ENCODE peak calls at places on chromosomes 16 and 17, in seven cellular contexts. Y, Z, W, P, K, B and S are unnamed samples.

GRCh38 chr16:53094013-53094630 is 39.3 kb downstream of the CHD9 start:
- DNase-seq in Y (peak), Z (no peak), W (peak), P (peak), K (no peak), B (no peak), S (no peak)

GRCh38 chr17:69960755-69961154 is 114.3 kb upstream of the KCNJ16 start:
- DNase-seq in Y (no peak), Z (no peak), W (no peak), P (no peak), K (no peak), B (no peak), S (no peak)

GRCh38 chr17:2122641-2123302 is 67.9 kb downstream of the HIC1 start:
- DNase-seq in Y (no peak), Z (peak), W (no peak), P (no peak), K (peak), B (peak), S (no peak)

GRCh38 chr17:39576187-39576586 is 31.5 kb downstream of the NEUROD2 start:
- DNase-seq in Y (peak), Z (no peak), W (no peak), P (no peak), K (no peak), B (no peak), S (no peak)

GRCh38 chr17:53724726-53725125 is 98.0 kb upstream of the KIF2B start:
- DNase-seq in Y (no peak), Z (no peak), W (no peak), P (no peak), K (no peak), B (no peak), S (no peak)

GRCh38 chr16:3223913-3224515 is 10.9 kb downstream of the ZNF200 start:
- DNase-seq in Y (peak), Z (no peak), W (no peak), P (no peak), K (peak), B (no peak), S (no peak)

GRCh38 chr17:3574231-3574630 is 16.6 kb upstream of the TRPV3 start:
- DNase-seq in Y (no peak), Z (no peak), W (no peak), P (no peak), K (no peak), B (no peak), S (no peak)

GRCh38 chr17:67818110-67819002 is 6.9 kb upstream of the BPTF start:
- DNase-seq in Y (no peak), Z (no peak), W (no peak), P (no peak), K (no peak), B (no peak), S (no peak)

GRCh38 chr16:87956169-87956770 is 5.0 kb downstream of the BANP start:
- DNase-seq in Y (no peak), Z (no peak), W (peak), P (peak), K (peak), B (no peak), S (no peak)

GRCh38 chr17:62653002-62653830 is 25.7 kb downstream of the MRC2 start:
- DNase-seq in Y (peak), Z (no peak), W (peak), P (peak), K (peak), B (peak), S (no peak)

GRCh38 chr16:1505912-1506311 is 12.8 kb downstream of the TELO2 start:
- DNase-seq in Y (no peak), Z (no peak), W (no peak), P (no peak), K (no peak), B (no peak), S (no peak)

GRCh38 chr17:29179232-29180036 is 764 bp downstream of the MYO18A start:
- DNase-seq in Y (peak), Z (no peak), W (no peak), P (no peak), K (no peak), B (peak), S (no peak)

GRCh38 chr16:47228241-47228640 is 84.5 kb upstream of the NETO2 start:
- DNase-seq in Y (no peak), Z (no peak), W (no peak), P (no peak), K (no peak), B (no peak), S (no peak)

GRCh38 chr17:72900542-72900941 is 191.9 kb downstream of the SLC39A11 start:
- DNase-seq in Y (no peak), Z (no peak), W (no peak), P (no peak), K (no peak), B (no peak), S (no peak)

GRCh38 chr17:19703106-19703775 is 13.1 kb downstream of the SLC47A2 start:
- DNase-seq in Y (no peak), Z (no peak), W (no peak), P (no peak), K (no peak), B (no peak), S (no peak)

GRCh38 chr16:76639685-76640289 is 362.6 kb downstream of the CNTNAP4 start:
- DNase-seq in Y (peak), Z (peak), W (no peak), P (no peak), K (peak), B (no peak), S (no peak)

DNA sequence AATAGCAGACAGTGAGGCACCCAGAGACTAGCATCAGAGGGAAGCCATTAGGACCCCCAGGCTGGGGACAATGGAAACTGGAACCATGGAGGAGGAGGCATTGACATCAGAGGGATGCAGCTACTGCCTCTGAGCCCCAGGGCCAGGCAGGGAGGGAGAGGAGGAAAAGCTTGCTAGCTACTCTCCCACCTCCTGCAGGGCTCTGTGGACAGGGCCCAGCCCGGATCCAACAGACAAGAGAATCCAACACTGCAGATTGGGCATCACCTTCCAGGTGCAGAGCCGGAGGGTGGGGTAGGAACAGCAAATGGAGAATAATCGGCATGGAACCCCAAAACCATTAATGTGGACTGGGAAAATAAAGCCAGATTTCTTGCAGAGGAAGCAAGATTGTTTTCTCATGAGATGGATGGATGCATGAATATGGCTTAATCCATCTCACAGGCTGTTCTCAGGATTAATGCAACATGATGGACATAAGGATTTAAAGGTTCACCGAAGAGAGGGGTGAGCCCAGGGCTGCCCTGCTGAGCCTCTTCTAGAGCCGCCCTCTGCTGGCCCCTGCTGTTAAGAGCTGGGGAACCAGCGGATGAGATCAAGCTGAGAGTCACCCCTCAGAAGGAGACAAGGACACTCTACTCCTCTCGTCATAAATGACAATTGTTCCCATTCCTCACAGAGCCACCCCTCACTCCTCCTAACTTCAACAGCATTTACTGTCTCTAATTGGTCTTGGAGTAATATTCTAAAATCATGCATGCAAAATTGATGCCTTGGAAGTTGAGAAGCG is 48.8 kb downstream of the DNAH3 start:
- DNase-seq in Y (peak), Z (no peak), W (peak), P (peak), K (peak), B (no peak), S (no peak)
- H3K4me3 ChIP-seq in Y (no peak), Z (no peak), W (no peak), P (no peak), K (no peak), B (no peak), S (no peak)

GRCh38 chr17:82014432-82014831 is 8.2 kb downstream of the CENPX start:
- DNase-seq in Y (no peak), Z (no peak), W (no peak), P (no peak), K (no peak), B (no peak), S (no peak)

GRCh38 chr17:82013341-82013740 is 9.3 kb downstream of the CENPX start:
- DNase-seq in Y (no peak), Z (no peak), W (no peak), P (no peak), K (peak), B (no peak), S (no peak)

GRCh38 chr17:82013772-82014321 is 8.8 kb downstream of the CENPX start:
- DNase-seq in Y (no peak), Z (no peak), W (no peak), P (no peak), K (no peak), B (no peak), S (no peak)

GRCh38 chr17:82011617-82012481 is 10.8 kb downstream of the CENPX start:
- DNase-seq in Y (no peak), Z (no peak), W (no peak), P (no peak), K (no peak), B (no peak), S (no peak)

GRCh38 chr17:82012482-82013295 is 10.0 kb downstream of the CENPX start:
- DNase-seq in Y (no peak), Z (no peak), W (no peak), P (no peak), K (peak), B (no peak), S (no peak)
- H3K4me3 ChIP-seq in Y (no peak), Z (no peak), W (no peak), P (no peak), K (no peak), B (no peak), S (no peak)

DNA sequence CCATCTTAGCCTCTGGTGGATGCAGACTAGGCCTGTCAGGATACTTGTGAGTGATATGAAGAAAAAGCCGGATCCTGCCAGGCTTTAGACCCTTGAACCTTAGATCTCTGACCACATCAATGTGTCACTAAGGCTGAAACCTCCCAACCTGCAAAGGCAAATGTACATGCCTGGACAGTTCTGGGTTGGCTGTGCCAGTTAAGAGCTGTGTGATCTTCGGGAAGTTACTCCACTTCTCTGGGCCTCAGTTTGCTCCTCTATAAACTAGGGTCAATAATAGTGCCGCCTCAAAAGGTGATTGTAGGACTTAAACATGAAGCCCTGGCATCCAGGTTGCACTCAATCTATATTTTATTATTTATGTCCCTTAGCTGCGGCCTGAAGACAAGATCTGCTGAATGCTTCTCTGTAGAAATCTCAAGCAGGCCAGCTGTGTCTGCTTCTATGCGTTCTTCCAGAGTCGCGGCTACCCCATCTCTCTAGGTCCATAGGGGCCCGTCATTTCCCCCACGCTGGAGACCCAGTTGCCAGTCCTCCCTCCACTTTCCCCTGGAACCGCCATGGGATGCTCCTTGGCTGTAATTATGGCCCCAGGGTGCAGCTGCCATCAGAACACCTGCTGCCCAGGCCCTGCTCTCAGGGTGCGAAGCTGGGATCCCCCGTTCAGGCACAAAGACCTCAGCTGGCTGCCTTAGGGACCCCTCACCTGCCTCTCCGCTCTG is 50.1 kb downstream of the AKAP1 start:
- DNase-seq in Y (no peak), Z (no peak), W (no peak), P (no peak), K (no peak), B (no peak), S (no peak)
- H3K4me3 ChIP-seq in Y (no peak), Z (no peak), W (no peak), P (no peak), K (no peak), B (no peak), S (no peak)

GRCh38 chr17:60602871-60603270 is 2.9 kb downstream of the PPM1D start:
- DNase-seq in Y (no peak), Z (no peak), W (no peak), P (no peak), K (no peak), B (no peak), S (no peak)
- H3K4me3 ChIP-seq in Y (peak), Z (peak), W (no peak), P (no peak), K (peak), B (peak), S (peak)

GRCh38 chr16:31441956-31442355 is 633 bp downstream of the ZNF843 start:
- DNase-seq in Y (no peak), Z (no peak), W (no peak), P (no peak), K (no peak), B (no peak), S (no peak)
- H3K4me3 ChIP-seq in Y (peak), Z (peak), W (no peak), P (no peak), K (peak), B (peak), S (peak)

DNA sequence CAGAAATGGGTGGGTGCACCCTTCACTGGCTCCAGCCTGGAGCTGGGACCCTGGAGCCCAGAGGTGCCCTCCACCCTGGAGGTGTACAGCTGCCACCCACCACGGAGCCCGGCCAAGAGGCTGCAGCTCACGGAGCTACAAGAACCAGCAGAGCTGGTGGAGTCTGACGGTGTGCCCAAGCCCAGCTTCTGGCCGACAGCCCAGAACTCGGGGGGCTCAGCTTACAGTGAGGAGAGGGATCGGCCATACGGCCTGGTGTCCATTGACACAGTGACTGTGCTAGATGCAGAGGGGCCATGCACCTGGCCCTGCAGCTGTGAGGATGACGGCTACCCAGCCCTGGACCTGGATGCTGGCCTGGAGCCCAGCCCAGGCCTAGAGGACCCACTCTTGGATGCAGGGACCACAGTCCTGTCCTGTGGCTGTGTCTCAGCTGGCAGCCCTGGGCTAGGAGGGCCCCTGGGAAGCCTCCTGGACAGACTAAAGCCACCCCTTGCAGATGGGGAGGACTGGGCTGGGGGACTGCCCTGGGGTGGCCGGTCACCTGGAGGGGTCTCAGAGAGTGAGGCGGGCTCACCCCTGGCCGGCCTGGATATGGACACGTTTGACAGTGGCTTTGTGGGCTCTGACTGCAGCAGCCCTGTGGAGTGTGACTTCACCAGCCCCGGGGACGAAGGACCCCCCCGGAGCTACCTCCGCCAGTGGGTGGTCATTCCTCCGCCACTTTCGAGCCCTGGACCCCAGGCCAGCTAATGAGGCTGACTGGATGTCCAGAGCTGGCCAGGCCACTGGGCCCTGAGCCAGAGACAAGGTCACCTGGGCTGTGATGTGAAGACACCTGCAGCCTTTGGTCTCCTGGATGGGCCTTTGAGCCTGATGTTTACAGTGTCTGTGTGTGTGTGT is 46.8 kb downstream of the IL21R start:
- DNase-seq in Y (no peak), Z (no peak), W (no peak), P (no peak), K (no peak), B (no peak), S (no peak)
- H3K4me3 ChIP-seq in Y (no peak), Z (no peak), W (no peak), P (no peak), K (no peak), B (no peak), S (no peak)

GRCh38 chr16:23131841-23132576 is 17.2 kb downstream of the USP31 start:
- DNase-seq in Y (no peak), Z (no peak), W (no peak), P (no peak), K (peak), B (no peak), S (no peak)
- H3K4me3 ChIP-seq in Y (no peak), Z (no peak), W (no peak), P (no peak), K (peak), B (peak), S (no peak)

GRCh38 chr16:84761448-84762368 is 58.1 kb upstream of the CRISPLD2 start:
- DNase-seq in Y (no peak), Z (no peak), W (no peak), P (no peak), K (peak), B (no peak), S (no peak)

GRCh38 chr16:84759906-84760305 is 59.9 kb upstream of the CRISPLD2 start:
- DNase-seq in Y (no peak), Z (no peak), W (no peak), P (no peak), K (no peak), B (no peak), S (no peak)

GRCh38 chr16:84758627-84759026 is 58.8 kb downstream of the USP10 start:
- DNase-seq in Y (no peak), Z (no peak), W (no peak), P (no peak), K (no peak), B (no peak), S (no peak)

GRCh38 chr16:84756830-84757229 is 57.0 kb downstream of the USP10 start:
- DNase-seq in Y (no peak), Z (no peak), W (no peak), P (no peak), K (no peak), B (no peak), S (no peak)

GRCh38 chr16:84759061-84759460 is 59.3 kb downstream of the USP10 start:
- DNase-seq in Y (no peak), Z (no peak), W (peak), P (peak), K (peak), B (no peak), S (no peak)
- H3K4me3 ChIP-seq in Y (no peak), Z (no peak), W (peak), P (no peak), K (no peak), B (no peak), S (no peak)

GRCh38 chr17:75047398-75048098 is 523 bp downstream of the KCTD2 start:
- DNase-seq in Y (no peak), Z (no peak), W (no peak), P (peak), K (no peak), B (peak), S (no peak)

GRCh38 chr17:75046583-75047289 is at the start of the genes ATP5PD and KCTD2:
- DNase-seq in Y (peak), Z (peak), W (peak), P (peak), K (peak), B (peak), S (peak)

GRCh38 chr17:75051941-75052340 is 4.9 kb downstream of the KCTD2 start:
- DNase-seq in Y (no peak), Z (no peak), W (no peak), P (no peak), K (no peak), B (no peak), S (no peak)

GRCh38 chr17:75048396-75048933 is 1.4 kb downstream of the KCTD2 start:
- DNase-seq in Y (no peak), Z (no peak), W (no peak), P (no peak), K (peak), B (no peak), S (no peak)

GRCh38 chr17:75049057-75049456 is 2.0 kb downstream of the KCTD2 start:
- DNase-seq in Y (no peak), Z (no peak), W (no peak), P (no peak), K (no peak), B (no peak), S (no peak)
- H3K4me3 ChIP-seq in Y (no peak), Z (no peak), W (no peak), P (no peak), K (peak), B (no peak), S (no peak)

GRCh38 chr16:31456988-31457360 is 2.3 kb upstream of the ARMC5 start:
- DNase-seq in Y (no peak), Z (no peak), W (no peak), P (no peak), K (no peak), B (no peak), S (no peak)
- H3K4me3 ChIP-seq in Y (no peak), Z (no peak), W (no peak), P (no peak), K (peak), B (no peak), S (no peak)